ENCODE peak calls at places on chromosome 7, in four cellular contexts. M is progenitor cell of endocrine pancreas; K is activated T-helper 9 cell treated with anti-CD3 and anti-CD28 coated beads, Interleukin-2, amount 50 U/mL, for 16 hours; X is iPS-NIHi11. Z is an unnamed sample.

GRCh38 chr7:91953618-91954017 is 13.0 kb downstream of the AKAP9 start:
- DNase-seq in M (no peak), K (no peak), X (no peak), Z (no peak)

GRCh38 chr7:29957921-29958320 is 31.7 kb downstream of the SCRN1 start:
- DNase-seq in M (no peak), K (no peak), X (no peak), Z (no peak)

GRCh38 chr7:69115788-69116187 is 482.5 kb upstream of the AUTS2 start:
- DNase-seq in M (no peak), K (no peak), X (peak), Z (no peak)

GRCh38 chr7:7292608-7293007 is 110.3 kb downstream of the C1GALT1 start:
- DNase-seq in M (no peak), K (no peak), X (no peak), Z (no peak)

GRCh38 chr7:5421626-5422323 is 1.9 kb downstream of the TNRC18 start:
- DNase-seq in M (peak), K (no peak), X (peak), Z (no peak)

GRCh38 chr7:13800694-13801448 is 188.6 kb downstream of the ETV1 start:
- DNase-seq in M (no peak), K (no peak), X (peak), Z (peak)

GRCh38 chr7:45457591-45457990 is 116.6 kb upstream of the ADCY1 start:
- DNase-seq in M (no peak), K (no peak), X (no peak), Z (no peak)

GRCh38 chr7:65216469-65216868 is 157.2 kb upstream of the ZNF92 start:
- DNase-seq in M (peak), K (peak), X (peak), Z (peak)

GRCh38 chr7:77293046-77293445 is 93.4 kb upstream of the FGL2 start:
- DNase-seq in M (no peak), K (no peak), X (no peak), Z (no peak)

GRCh38 chr7:12007591-12007990 is 175.6 kb upstream of the THSD7A start:
- DNase-seq in M (no peak), K (no peak), X (no peak), Z (no peak)

GRCh38 chr7:88480901-88481300 is 174.2 kb upstream of the STEAP4 start:
- DNase-seq in M (no peak), K (no peak), X (no peak), Z (peak)

GRCh38 chr7:135672560-135673359 is 10.4 kb downstream of the STMP1 start:
- DNase-seq in M (no peak), K (no peak), X (peak), Z (no peak)

GRCh38 chr7:45342236-45342635 is 184.6 kb downstream of the RAMP3 start:
- DNase-seq in M (no peak), K (no peak), X (no peak), Z (no peak)

GRCh38 chr7:143410523-143411004 is 1.9 kb upstream of the EPHA1 start:
- DNase-seq in M (no peak), K (no peak), X (no peak), Z (no peak)

GRCh38 chr7:140704205-140704604 is 7.7 kb downstream of the NDUFB2 start:
- DNase-seq in M (no peak), K (no peak), X (no peak), Z (no peak)

GRCh38 chr7:114073711-114074110 is 154.9 kb upstream of the PPP1R3A start:
- DNase-seq in M (no peak), K (no peak), X (no peak), Z (no peak)

GRCh38 chr7:23490357-23491131 is 20.3 kb upstream of the IGF2BP3 start:
- DNase-seq in M (no peak), K (no peak), X (peak), Z (no peak)

GRCh38 chr7:79401254-79401653 is 52.2 kb downstream of the MAGI2 start:
- DNase-seq in M (no peak), K (no peak), X (no peak), Z (no peak)

GRCh38 chr7:34107306-34107705 is 202.0 kb downstream of the BMPER start:
- DNase-seq in M (no peak), K (no peak), X (no peak), Z (no peak)

GRCh38 chr7:151310578-151310977 is 31.0 kb upstream of the NUB1 start:
- DNase-seq in M (no peak), K (no peak), X (no peak), Z (peak)

GRCh38 chr7:129494041-129494440 is 8.3 kb upstream of the SMKR1 start:
- DNase-seq in M (no peak), K (no peak), X (no peak), Z (no peak)

GRCh38 chr7:47183896-47184629 is 397.8 kb downstream of the TNS3 start:
- DNase-seq in M (no peak), K (no peak), X (no peak), Z (no peak)

GRCh38 chr7:12888727-12889126 is 201.3 kb downstream of the ARL4A start:
- DNase-seq in M (no peak), K (no peak), X (no peak), Z (no peak)

GRCh38 chr7:2205036-2205780 is 27.5 kb downstream of the MAD1L1 start:
- DNase-seq in M (no peak), K (no peak), X (no peak), Z (no peak)

GRCh38 chr7:45863715-45864114 is 9.2 kb downstream of the CCDC201 start:
- DNase-seq in M (no peak), K (no peak), X (peak), Z (no peak)

GRCh38 chr7:100509213-100509612 is 25.5 kb downstream of the NYAP1 start:
- DNase-seq in M (no peak), K (no peak), X (peak), Z (no peak)

GRCh38 chr7:128025380-128025779 is 5.9 kb downstream of the LRRC4 start:
- DNase-seq in M (no peak), K (no peak), X (no peak), Z (no peak)

GRCh38 chr7:12069757-12070156 is 141.3 kb upstream of the TMEM106B start:
- DNase-seq in M (no peak), K (no peak), X (no peak), Z (no peak)

GRCh38 chr7:32062150-32062549 is 8.1 kb downstream of the PDE1C start:
- DNase-seq in M (peak), K (no peak), X (peak), Z (no peak)

GRCh38 chr7:128915271-128915819 is 4.8 kb upstream of the KCP start:
- DNase-seq in M (no peak), K (no peak), X (no peak), Z (no peak)

GRCh38 chr7:2757361-2757903 is 69.4 kb downstream of the AMZ1 start:
- DNase-seq in M (no peak), K (no peak), X (no peak), Z (peak)

GRCh38 chr7:132207211-132207610 is 369.1 kb downstream of the PLXNA4 start:
- DNase-seq in M (no peak), K (no peak), X (no peak), Z (no peak)

GRCh38 chr7:91557789-91558396 is 293.7 kb downstream of the FZD1 start:
- DNase-seq in M (no peak), K (no peak), X (no peak), Z (peak)

GRCh38 chr7:137328389-137329120 is 15.0 kb downstream of the PTN start:
- DNase-seq in M (no peak), K (no peak), X (no peak), Z (no peak)

GRCh38 chr7:104967595-104967994 is 46.4 kb upstream of the KMT2E start:
- DNase-seq in M (no peak), K (no peak), X (no peak), Z (no peak)

GRCh38 chr7:111089822-111090426 is 1.0 kb upstream of the LRRN3 start:
- DNase-seq in M (no peak), K (no peak), X (peak), Z (no peak)

GRCh38 chr7:20268832-20269231 is 51.6 kb upstream of the MACC1 start:
- DNase-seq in M (no peak), K (no peak), X (no peak), Z (no peak)

GRCh38 chr7:80231719-80232118 is 97.1 kb downstream of the GNAI1 start:
- DNase-seq in M (no peak), K (no peak), X (no peak), Z (no peak)

GRCh38 chr7:44484482-44485313 is 5.8 kb downstream of the NUDCD3 start:
- DNase-seq in M (no peak), K (no peak), X (no peak), Z (no peak)

GRCh38 chr7:41599760-41600159 is 103.1 kb downstream of the INHBA start:
- DNase-seq in M (no peak), K (no peak), X (peak), Z (no peak)

Z was measured in epithelial cell of proximal tubule.